ENCODE peak calls at places on chromosome 7, in eight cellular contexts. I is lower lobe of right lung; Y is CD8-positive, alpha-beta T cell; R is astrocyte; P is aorta; X is neural progenitor cell; H is IMR-90; B is neuronal stem cell. T is an unnamed sample. For H3K36me3 and H3K27me3, the result is how much of the 10 kb centered on the place peaks cover.

GRCh38 chr7:135194494-135195095 is 16.7 kb downstream of the WDR91 start:
- DNase-seq in I (no peak), Y (no peak), R (no peak), P (no peak), X (no peak), H (peak), B (no peak), T (no peak)

GRCh38 chr7:135317676-135318326 is 84.2 kb downstream of the STRA8 start:
- DNase-seq in I (no peak), Y (no peak), R (no peak), P (peak), X (no peak), H (no peak), B (no peak), T (peak)

GRCh38 chr7:126803990-126804389 is 448.8 kb downstream of the GRM8 start:
- DNase-seq in I (no peak), Y (no peak), R (peak), P (no peak), X (no peak), H (no peak), B (no peak), T (no peak)

GRCh38 chr7:127678330-127678729 is 26.3 kb downstream of the SND1 start:
- DNase-seq in I (no peak), Y (no peak), R (peak), P (no peak), X (peak), H (no peak), B (no peak), T (no peak)

GRCh38 chr7:54932818-54933543 is 85.8 kb upstream of the EGFR start:
- DNase-seq in I (peak), Y (no peak), R (peak), P (peak), X (peak), H (peak), B (peak), T (peak)

GRCh38 chr7:100088621-100089457 is at the start of gene COPS6:
- DNase-seq in I (peak), Y (peak), R (peak), P (peak), X (peak), H (peak), B (peak), T (peak)

GRCh38 chr7:152894295-152895170 is 135.0 kb downstream of the ACTR3B start:
- DNase-seq in I (no peak), Y (no peak), R (no peak), P (no peak), X (peak), H (no peak), B (peak), T (no peak)

GRCh38 chr7:28626191-28626590 is 213.9 kb downstream of the CREB5 start:
- DNase-seq in I (no peak), Y (no peak), R (no peak), P (no peak), X (no peak), H (no peak), B (no peak), T (peak)

GRCh38 chr7:95102662-95103061 is 195.3 kb downstream of the PPP1R9A start:
- DNase-seq in I (no peak), Y (no peak), R (peak), P (no peak), X (no peak), H (no peak), B (no peak), T (peak)

GRCh38 chr7:17302575-17303142 is 4.2 kb downstream of the AHR start:
- DNase-seq in I (no peak), Y (no peak), R (no peak), P (no peak), X (no peak), H (peak), B (no peak), T (peak)

GRCh38 chr7:13312327-13312726 is 624.9 kb downstream of the ARL4A start:
- DNase-seq in I (no peak), Y (no peak), R (no peak), P (no peak), X (peak), H (no peak), B (peak), T (no peak)

GRCh38 chr7:101174322-101174854 is 5.7 kb downstream of the NAT16 start:
- DNase-seq in I (no peak), Y (no peak), R (no peak), P (no peak), X (peak), H (no peak), B (no peak), T (no peak)

GRCh38 chr7:2403718-2404648 is 572 bp downstream of the CHST12 start:
- DNase-seq in I (no peak), Y (no peak), R (no peak), P (peak), X (peak), H (peak), B (peak), T (no peak)

GRCh38 chr7:31776616-31777015 is 89.6 kb downstream of the PPP1R17 start:
- DNase-seq in I (no peak), Y (no peak), R (peak), P (no peak), X (peak), H (peak), B (no peak), T (peak)

GRCh38 chr7:130877236-130877635 is 143.2 kb upstream of the KLF14 start:
- DNase-seq in I (no peak), Y (no peak), R (no peak), P (no peak), X (no peak), H (peak), B (no peak), T (no peak)
- H3K36me3 ChIP-seq in I (half or more), Y (under half), R (half or more), P (under half), X (under half), H (half or more), B (under half), T (under half)

DNA sequence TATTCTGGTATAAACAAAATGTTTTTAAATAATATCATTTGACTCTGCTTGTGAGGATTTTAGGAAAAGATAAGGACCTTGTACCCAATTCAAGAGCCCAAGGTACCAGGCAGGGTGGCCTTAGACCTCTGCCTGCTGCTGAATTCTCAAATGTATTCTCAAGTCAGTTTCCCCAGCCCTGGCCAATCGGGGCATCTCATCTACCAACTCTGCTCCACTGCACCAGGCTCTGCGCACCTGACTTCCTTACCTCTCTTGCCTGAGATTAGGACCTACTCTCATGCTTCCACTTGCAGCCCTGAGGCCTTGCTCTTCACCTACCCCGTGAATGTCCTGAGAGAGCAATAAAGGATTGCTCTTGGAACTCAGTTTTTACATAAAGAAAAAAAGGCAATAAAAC is 69.6 kb upstream of the EZH2 start:
- DNase-seq in I (peak), Y (no peak), R (no peak), P (no peak), X (no peak), H (no peak), B (no peak), T (no peak)
- H3K27me3 ChIP-seq in I (under half), Y (under half), R (under half), P (under half), X (under half), H (under half), B (under half), T (under half)

GRCh38 chr7:121366852-121367431 is 29.2 kb downstream of the FAM3C start:
- DNase-seq in I (no peak), Y (no peak), R (no peak), P (no peak), X (peak), H (peak), B (peak), T (peak)
- H3K4me3 ChIP-seq in I (no peak), Y (no peak), R (no peak), P (no peak), X (no peak), H (no peak), B (no peak), T (no peak)

GRCh38 chr7:155773531-155773930 is 38.7 kb downstream of the SHH start:
- DNase-seq in I (no peak), Y (no peak), R (no peak), P (no peak), X (no peak), H (no peak), B (no peak), T (no peak)

GRCh38 chr7:155776606-155777005 is 35.7 kb downstream of the SHH start:
- DNase-seq in I (no peak), Y (no peak), R (no peak), P (no peak), X (no peak), H (no peak), B (no peak), T (no peak)

GRCh38 chr7:155778349-155778748 is 33.9 kb downstream of the SHH start:
- DNase-seq in I (no peak), Y (no peak), R (no peak), P (no peak), X (no peak), H (no peak), B (no peak), T (no peak)

GRCh38 chr7:155774947-155775346 is 37.3 kb downstream of the SHH start:
- DNase-seq in I (no peak), Y (no peak), R (no peak), P (no peak), X (no peak), H (no peak), B (no peak), T (no peak)

DNA sequence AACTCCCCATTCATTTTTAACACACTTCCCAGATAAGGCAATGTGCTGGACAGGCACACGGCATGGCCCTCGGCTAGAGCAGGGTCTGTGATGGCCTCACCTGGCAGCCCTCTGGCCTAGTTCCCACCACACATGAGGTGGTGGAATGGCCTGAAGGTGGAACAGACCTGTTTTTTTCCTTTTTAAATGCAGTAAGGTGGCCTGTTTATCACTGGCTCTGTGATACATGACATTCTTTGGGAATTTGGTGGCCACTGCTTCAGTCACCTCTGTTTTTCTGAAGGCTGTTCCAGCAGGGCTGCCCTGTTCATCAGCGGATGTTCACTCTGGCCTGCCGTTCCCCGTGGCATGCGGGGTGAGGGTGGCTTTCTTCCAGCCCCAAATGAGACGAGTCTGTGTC is 36.6 kb downstream of the SHH start:
- DNase-seq in I (no peak), Y (no peak), R (no peak), P (no peak), X (no peak), H (no peak), B (no peak), T (no peak)
- H3K36me3 ChIP-seq in I (half or more), Y (under half), R (under half), P (under half), X (under half), H (under half), B (half or more), T (under half)

GRCh38 chr7:25349283-25349682 is 121.0 kb upstream of the NPVF start:
- DNase-seq in I (no peak), Y (no peak), R (no peak), P (no peak), X (no peak), H (no peak), B (no peak), T (no peak)

GRCh38 chr7:25353191-25353590 is 124.9 kb upstream of the NPVF start:
- DNase-seq in I (no peak), Y (no peak), R (no peak), P (no peak), X (no peak), H (no peak), B (no peak), T (peak)

GRCh38 chr7:25353744-25354143 is 125.5 kb upstream of the NPVF start:
- DNase-seq in I (no peak), Y (no peak), R (no peak), P (no peak), X (no peak), H (no peak), B (no peak), T (no peak)

GRCh38 chr7:25350074-25350473 is 121.8 kb upstream of the NPVF start:
- DNase-seq in I (no peak), Y (no peak), R (no peak), P (no peak), X (no peak), H (no peak), B (no peak), T (no peak)

GRCh38 chr7:25351761-25352160 is 123.5 kb upstream of the NPVF start:
- DNase-seq in I (no peak), Y (no peak), R (no peak), P (no peak), X (no peak), H (no peak), B (no peak), T (no peak)
- H3K27me3 ChIP-seq in I (under half), Y (under half), R (under half), P (under half), X (under half), H (under half), B (under half), T (under half)

GRCh38 chr7:75652788-75653187 is 86.0 kb downstream of the HIP1 start:
- DNase-seq in I (no peak), Y (no peak), R (no peak), P (no peak), X (no peak), H (no peak), B (no peak), T (no peak)

GRCh38 chr7:75655536-75655935 is 83.2 kb downstream of the HIP1 start:
- DNase-seq in I (no peak), Y (no peak), R (no peak), P (no peak), X (no peak), H (no peak), B (no peak), T (no peak)

GRCh38 chr7:75656740-75657139 is 82.0 kb downstream of the HIP1 start:
- DNase-seq in I (no peak), Y (no peak), R (no peak), P (no peak), X (no peak), H (no peak), B (no peak), T (no peak)

GRCh38 chr7:75653651-75654050 is 85.1 kb downstream of the HIP1 start:
- DNase-seq in I (no peak), Y (no peak), R (no peak), P (no peak), X (no peak), H (no peak), B (no peak), T (no peak)

GRCh38 chr7:75654855-75655254 is 83.9 kb downstream of the HIP1 start:
- DNase-seq in I (no peak), Y (no peak), R (no peak), P (no peak), X (no peak), H (no peak), B (no peak), T (no peak)
- H3K4me3 ChIP-seq in I (no peak), Y (no peak), R (no peak), P (no peak), X (no peak), H (no peak), B (no peak), T (no peak)

GRCh38 chr7:128810473-128810872 is 18.7 kb downstream of the CCDC136 start:
- DNase-seq in I (no peak), Y (no peak), R (no peak), P (no peak), X (no peak), H (peak), B (no peak), T (no peak)
- H3K36me3 ChIP-seq in I (under half), Y (under half), R (under half), P (under half), X (under half), H (under half), B (half or more), T (under half)

GRCh38 chr7:27176343-27176731 is 2.2 kb upstream of the HOXA10 start:
- DNase-seq in I (peak), Y (no peak), R (no peak), P (no peak), X (no peak), H (no peak), B (no peak), T (no peak)
- H3K27me3 ChIP-seq in I (half or more), Y (half or more), R (half or more), P (under half), X (half or more), H (half or more), B (half or more), T (half or more)

GRCh38 chr7:132576723-132577089 is 436 bp upstream of the PLXNA4 start:
- DNase-seq in I (no peak), Y (no peak), R (no peak), P (no peak), X (peak), H (no peak), B (no peak), T (no peak)

GRCh38 chr7:132577206-132578049 is 1.2 kb upstream of the PLXNA4 start:
- DNase-seq in I (no peak), Y (no peak), R (peak), P (peak), X (peak), H (peak), B (peak), T (no peak)

GRCh38 chr7:132575336-132575986 is 809 bp downstream of the PLXNA4 start:
- DNase-seq in I (no peak), Y (no peak), R (peak), P (peak), X (peak), H (peak), B (no peak), T (peak)

GRCh38 chr7:132578050-132578370 is 1.7 kb upstream of the PLXNA4 start:
- DNase-seq in I (no peak), Y (no peak), R (no peak), P (no peak), X (no peak), H (no peak), B (no peak), T (no peak)

DNA sequence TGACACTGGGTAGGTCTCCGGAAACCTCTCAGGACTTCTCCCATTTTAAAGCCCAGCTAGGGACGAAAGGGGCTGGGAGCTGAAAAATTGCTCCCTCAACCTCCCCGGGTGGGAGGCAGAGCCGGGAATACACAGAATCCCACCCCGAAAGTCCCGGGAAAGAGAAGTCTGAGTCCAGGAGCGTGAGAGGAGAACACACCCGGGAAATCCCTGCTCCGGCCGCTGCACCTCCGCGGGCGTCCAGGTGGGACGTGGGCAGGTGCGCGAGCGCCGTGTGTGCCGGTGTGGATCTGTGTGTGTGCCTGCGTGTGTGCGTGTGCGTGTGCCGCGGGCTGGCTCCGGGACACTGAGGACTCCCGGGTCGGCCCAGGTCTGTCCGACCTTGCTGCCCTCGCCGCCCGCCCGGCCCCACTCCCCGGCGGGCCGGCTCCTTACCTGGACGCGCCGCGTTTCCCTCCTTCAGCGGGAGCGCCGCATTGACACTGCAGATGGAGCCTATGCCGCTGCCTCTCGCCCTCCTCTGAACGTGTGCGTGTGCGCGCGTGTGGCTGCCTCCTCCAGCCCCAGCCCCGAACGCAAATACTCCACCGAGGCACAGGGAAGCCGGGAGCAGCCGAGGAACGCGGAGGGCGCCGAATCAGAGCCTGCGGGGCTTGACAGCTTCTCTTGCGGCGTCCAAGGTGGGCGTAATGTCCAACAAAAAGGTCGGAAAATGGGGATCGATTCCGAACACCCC is at the start of gene PLXNA4:
- DNase-seq in I (no peak), Y (no peak), R (peak), P (peak), X (peak), H (no peak), B (no peak), T (no peak)
- H3K4me3 ChIP-seq in I (peak), Y (peak), R (peak), P (peak), X (peak), H (no peak), B (peak), T (no peak)

DNA sequence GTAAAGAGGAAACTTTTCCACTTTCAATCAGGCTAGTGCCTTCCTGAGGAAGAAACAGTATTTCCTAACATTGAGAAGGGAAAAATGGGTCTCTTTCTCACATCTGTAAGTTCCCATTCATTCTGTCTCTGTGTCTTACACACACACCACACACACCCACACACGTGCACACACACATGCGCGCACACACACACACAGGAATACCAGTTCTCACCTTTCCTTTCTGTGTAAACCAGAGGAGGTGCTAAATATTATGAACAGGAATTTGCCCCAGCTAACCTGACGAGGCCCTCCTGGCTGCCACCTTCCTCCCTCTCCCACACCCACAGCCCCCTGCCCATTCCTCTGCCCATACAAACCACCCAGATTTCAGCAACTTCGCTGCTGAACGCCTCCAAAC is 190.3 kb downstream of the HECW1 start:
- DNase-seq in I (no peak), Y (no peak), R (no peak), P (no peak), X (no peak), H (no peak), B (no peak), T (no peak)
- H3K36me3 ChIP-seq in I (under half), Y (under half), R (under half), P (under half), X (under half), H (under half), B (under half), T (under half)